ENCODE peak calls at places on chromosome 14, in seven cellular contexts. J is GM12891, B is GM12878, H is HepG2, S is SK-N-SH, E is K562, P is H1. R is an unnamed sample.

GRCh38 chr14:92519246-92520101 is 5.9 kb downstream of the RIN3 start:
- DNase-seq in J (no peak), B (no peak), H (no peak), S (no peak), E (no peak), P (no peak), R (no peak)

GRCh38 chr14:50835280-50835679 is 4.3 kb upstream of the NIN start:
- DNase-seq in J (no peak), B (peak; percentile 79), H (peak; percentile 61), S (no peak), E (no peak), P (no peak), R (no peak)

GRCh38 chr14:73785834-73786631 is 65.6 kb upstream of the PTGR2 start:
- DNase-seq in J (no peak), B (no peak), H (peak; percentile 95), S (peak; percentile 74), E (peak; percentile 52), P (no peak), R (no peak)

GRCh38 chr14:106491851-106492250 is 965.5 kb downstream of the TMEM121 start:
- DNase-seq in J (no peak), B (no peak), H (no peak), S (no peak), E (no peak), P (no peak), R (no peak)

GRCh38 chr14:106846218-106846617 is 1319.8 kb downstream of the TMEM121 start:
- DNase-seq in J (no peak), B (no peak), H (no peak), S (no peak), E (no peak), P (no peak), R (no peak)

GRCh38 chr14:38261620-38262019 is 5.7 kb upstream of the CLEC14A start:
- DNase-seq in J (no peak), B (no peak), H (no peak), S (no peak), E (no peak), P (no peak), R (no peak)

GRCh38 chr14:65291561-65291960 is 121.0 kb upstream of the FUT8 start:
- DNase-seq in J (no peak), B (no peak), H (no peak), S (no peak), E (no peak), P (no peak), R (no peak)

GRCh38 chr14:91315844-91316267 is 71.4 kb upstream of the GPR68 start:
- DNase-seq in J (peak; percentile 80), B (peak; percentile 88), H (no peak), S (no peak), E (no peak), P (no peak), R (peak; percentile 79)

GRCh38 chr14:51449666-51450061 is 202.0 kb upstream of the FRMD6 start:
- DNase-seq in J (no peak), B (no peak), H (no peak), S (no peak), E (no peak), P (no peak), R (no peak)

GRCh38 chr14:70842851-70843462 is 33.6 kb upstream of the MAP3K9 start:
- DNase-seq in J (no peak), B (no peak), H (no peak), S (no peak), E (no peak), P (no peak), R (no peak)

GRCh38 chr14:85252011-85252410 is 277.9 kb upstream of the FLRT2 start:
- DNase-seq in J (no peak), B (no peak), H (no peak), S (no peak), E (no peak), P (no peak), R (no peak)

GRCh38 chr14:92323031-92323915 is at the start of gene SLC24A4:
- DNase-seq in J (peak; percentile 41), B (no peak), H (no peak), S (peak; percentile 27), E (no peak), P (no peak), R (peak; percentile 38)

GRCh38 chr14:102066041-102066451 is 20.8 kb downstream of the HSP90AA1 start:
- DNase-seq in J (no peak), B (no peak), H (no peak), S (peak; percentile 14), E (no peak), P (no peak), R (no peak)
- TF ChIP-seq TAF1 in J (no peak), B (no peak), H (no peak), S (no peak), E (no peak), P (no peak), R (no peak)

GRCh38 chr14:104246401-104247335 is 108.3 kb downstream of the KIF26A start:
- DNase-seq in J (no peak), B (no peak), H (no peak), S (no peak), E (no peak), P (no peak), R (no peak)
- TF ChIP-seq TAF1 in J (no peak), B (no peak), H (no peak), S (no peak), E (no peak), P (no peak), R (no peak)

DNA sequence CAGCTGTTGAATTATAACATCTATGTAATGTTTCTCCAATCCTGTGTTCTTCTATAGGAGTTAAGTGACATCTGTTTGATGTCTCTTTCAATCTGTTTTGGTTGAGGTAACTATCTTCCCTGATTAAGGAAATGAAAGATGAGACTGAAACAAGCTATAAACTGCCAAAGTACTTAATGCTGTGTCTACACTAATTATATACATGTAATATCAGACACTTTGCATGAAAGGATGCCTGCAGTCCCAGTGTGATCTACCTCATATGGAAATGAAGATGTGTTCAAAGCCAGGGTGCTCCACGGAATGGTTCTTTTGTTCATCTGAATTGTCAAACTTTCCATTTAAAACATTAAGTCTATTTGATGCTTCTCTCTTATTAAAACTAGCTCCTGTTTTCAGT is 958.3 kb downstream of the GALC start:
- DNase-seq in J (no peak), B (no peak), H (no peak), S (no peak), E (no peak), P (no peak), R (no peak)
- TF ChIP-seq TAF1 in J (no peak), B (no peak), H (no peak), S (no peak), E (no peak), P (no peak), R (no peak)

GRCh38 chr14:99517643-99518381 is 36.6 kb downstream of the CCNK start:
- DNase-seq in J (no peak), B (no peak), H (no peak), S (peak; percentile 27), E (no peak), P (no peak), R (no peak)
- TF ChIP-seq TAF1 in J (no peak), B (no peak), H (no peak), S (no peak), E (no peak), P (no peak), R (no peak)

R was measured in GM12892.